ENCODE peak calls at places on chromosomes 13 and 19, in six cellular contexts. One of them, this sample, is unnamed.

GRCh38 chr13:110950819-110951570 is 36.1 kb upstream of the ANKRD10 start:
- DNase-seq in HFF-Myc: no peak
- DNase-seq in AG10803: no peak
- DNase-seq in spleen: no peak
- DNase-seq in IMR-90: no peak
- DNase-seq in adrenal gland: no peak
- DNase-seq in this sample: no peak

GRCh38 chr19:5326986-5327623 is 13.5 kb downstream of the PTPRS start:
- DNase-seq in HFF-Myc: no peak
- DNase-seq in AG10803: no peak
- DNase-seq in spleen: no peak
- DNase-seq in IMR-90: no peak
- DNase-seq in adrenal gland: no peak
- DNase-seq in this sample: no peak

GRCh38 chr19:7986321-7987083 is 18.9 kb downstream of the ELAVL1 start:
- DNase-seq in HFF-Myc: peak
- DNase-seq in AG10803: peak
- DNase-seq in spleen: no peak
- DNase-seq in IMR-90: peak
- DNase-seq in adrenal gland: no peak
- DNase-seq in this sample: peak

GRCh38 chr13:101590479-101590878 is 138.0 kb downstream of the ITGBL1 start:
- DNase-seq in HFF-Myc: no peak
- DNase-seq in AG10803: no peak
- DNase-seq in spleen: no peak
- DNase-seq in IMR-90: no peak
- DNase-seq in adrenal gland: no peak
- DNase-seq in this sample: no peak

GRCh38 chr13:20993661-20994440 is 67.5 kb downstream of the LATS2 start:
- DNase-seq in HFF-Myc: peak
- DNase-seq in AG10803: peak
- DNase-seq in spleen: no peak
- DNase-seq in IMR-90: peak
- DNase-seq in adrenal gland: no peak
- DNase-seq in this sample: peak

GRCh38 chr19:45972081-45972943 is 1.4 kb downstream of the NOVA2 start:
- DNase-seq in HFF-Myc: no peak
- DNase-seq in AG10803: no peak
- DNase-seq in spleen: no peak
- DNase-seq in IMR-90: no peak
- DNase-seq in adrenal gland: peak
- DNase-seq in this sample: no peak

GRCh38 chr19:325937-326565 is 18.5 kb downstream of the MIER2 start:
- DNase-seq in HFF-Myc: no peak
- DNase-seq in AG10803: no peak
- DNase-seq in spleen: no peak
- DNase-seq in IMR-90: no peak
- DNase-seq in adrenal gland: no peak
- DNase-seq in this sample: no peak

GRCh38 chr13:99064624-99065249 is 86.9 kb upstream of the DOCK9 start:
- DNase-seq in HFF-Myc: no peak
- DNase-seq in AG10803: no peak
- DNase-seq in spleen: no peak
- DNase-seq in IMR-90: no peak
- DNase-seq in adrenal gland: no peak
- DNase-seq in this sample: no peak

GRCh38 chr13:81031996-81032395 is 691.1 kb upstream of the SPRY2 start:
- DNase-seq in HFF-Myc: no peak
- DNase-seq in AG10803: no peak
- DNase-seq in spleen: no peak
- DNase-seq in IMR-90: no peak
- DNase-seq in adrenal gland: no peak
- DNase-seq in this sample: no peak

GRCh38 chr13:45658586-45659235 is 43.2 kb upstream of the ERICH6B start:
- DNase-seq in HFF-Myc: no peak
- DNase-seq in AG10803: peak
- DNase-seq in spleen: no peak
- DNase-seq in IMR-90: peak
- DNase-seq in adrenal gland: no peak
- DNase-seq in this sample: no peak

GRCh38 chr13:42478531-42479156 is 95.3 kb upstream of the TNFSF11 start:
- DNase-seq in HFF-Myc: no peak
- DNase-seq in AG10803: no peak
- DNase-seq in spleen: no peak
- DNase-seq in IMR-90: peak
- DNase-seq in adrenal gland: no peak
- DNase-seq in this sample: no peak

GRCh38 chr19:34306213-34306661 is 51.9 kb downstream of the GARRE1 start:
- DNase-seq in HFF-Myc: no peak
- DNase-seq in AG10803: no peak
- DNase-seq in spleen: no peak
- DNase-seq in IMR-90: no peak
- DNase-seq in adrenal gland: no peak
- DNase-seq in this sample: peak

GRCh38 chr19:17005000-17005399 is 21.6 kb downstream of the CPAMD8 start:
- DNase-seq in HFF-Myc: no peak
- DNase-seq in AG10803: no peak
- DNase-seq in spleen: no peak
- DNase-seq in IMR-90: no peak
- DNase-seq in adrenal gland: no peak
- DNase-seq in this sample: no peak

GRCh38 chr13:85148009-85148408 is 651.2 kb downstream of the SLITRK6 start:
- DNase-seq in HFF-Myc: no peak
- DNase-seq in AG10803: no peak
- DNase-seq in spleen: no peak
- DNase-seq in IMR-90: no peak
- DNase-seq in adrenal gland: no peak
- DNase-seq in this sample: no peak

GRCh38 chr19:45152504-45153338 is 8.1 kb downstream of the NKPD1 start:
- DNase-seq in HFF-Myc: no peak
- DNase-seq in AG10803: peak
- DNase-seq in spleen: peak
- DNase-seq in IMR-90: peak
- DNase-seq in adrenal gland: peak
- DNase-seq in this sample: no peak

GRCh38 chr19:38003427-38004099 is 96.6 kb downstream of the SIPA1L3 start:
- DNase-seq in HFF-Myc: peak
- DNase-seq in AG10803: peak
- DNase-seq in spleen: peak
- DNase-seq in IMR-90: peak
- DNase-seq in adrenal gland: peak
- DNase-seq in this sample: peak

GRCh38 chr13:61078976-61079770 is 336.5 kb downstream of the PCDH20 start:
- DNase-seq in HFF-Myc: no peak
- DNase-seq in AG10803: no peak
- DNase-seq in spleen: no peak
- DNase-seq in IMR-90: no peak
- DNase-seq in adrenal gland: no peak
- DNase-seq in this sample: no peak

GRCh38 chr13:99496322-99497142 is 4.7 kb upstream of the TM9SF2 start:
- DNase-seq in HFF-Myc: no peak
- DNase-seq in AG10803: peak
- DNase-seq in spleen: peak
- DNase-seq in IMR-90: peak
- DNase-seq in adrenal gland: peak
- DNase-seq in this sample: no peak

GRCh38 chr19:5642204-5642603 is 19.3 kb downstream of the SAFB start:
- DNase-seq in HFF-Myc: no peak
- DNase-seq in AG10803: no peak
- DNase-seq in spleen: peak
- DNase-seq in IMR-90: no peak
- DNase-seq in adrenal gland: peak
- DNase-seq in this sample: no peak

GRCh38 chr13:53151692-53152421 is 123.2 kb downstream of the OLFM4 start:
- DNase-seq in HFF-Myc: no peak
- DNase-seq in AG10803: peak
- DNase-seq in spleen: no peak
- DNase-seq in IMR-90: peak
- DNase-seq in adrenal gland: peak
- DNase-seq in this sample: no peak

GRCh38 chr13:59424661-59425060 is 739.1 kb downstream of the DIAPH3 start:
- DNase-seq in HFF-Myc: no peak
- DNase-seq in AG10803: peak
- DNase-seq in spleen: no peak
- DNase-seq in IMR-90: peak
- DNase-seq in adrenal gland: no peak
- DNase-seq in this sample: no peak
- H3K4me3 ChIP-seq in HFF-Myc: no peak
- H3K4me3 ChIP-seq in AG10803: no peak
- H3K4me3 ChIP-seq in spleen: no peak
- H3K4me3 ChIP-seq in IMR-90: no peak
- H3K4me3 ChIP-seq in adrenal gland: no peak
- H3K4me3 ChIP-seq in this sample: no peak

DNA sequence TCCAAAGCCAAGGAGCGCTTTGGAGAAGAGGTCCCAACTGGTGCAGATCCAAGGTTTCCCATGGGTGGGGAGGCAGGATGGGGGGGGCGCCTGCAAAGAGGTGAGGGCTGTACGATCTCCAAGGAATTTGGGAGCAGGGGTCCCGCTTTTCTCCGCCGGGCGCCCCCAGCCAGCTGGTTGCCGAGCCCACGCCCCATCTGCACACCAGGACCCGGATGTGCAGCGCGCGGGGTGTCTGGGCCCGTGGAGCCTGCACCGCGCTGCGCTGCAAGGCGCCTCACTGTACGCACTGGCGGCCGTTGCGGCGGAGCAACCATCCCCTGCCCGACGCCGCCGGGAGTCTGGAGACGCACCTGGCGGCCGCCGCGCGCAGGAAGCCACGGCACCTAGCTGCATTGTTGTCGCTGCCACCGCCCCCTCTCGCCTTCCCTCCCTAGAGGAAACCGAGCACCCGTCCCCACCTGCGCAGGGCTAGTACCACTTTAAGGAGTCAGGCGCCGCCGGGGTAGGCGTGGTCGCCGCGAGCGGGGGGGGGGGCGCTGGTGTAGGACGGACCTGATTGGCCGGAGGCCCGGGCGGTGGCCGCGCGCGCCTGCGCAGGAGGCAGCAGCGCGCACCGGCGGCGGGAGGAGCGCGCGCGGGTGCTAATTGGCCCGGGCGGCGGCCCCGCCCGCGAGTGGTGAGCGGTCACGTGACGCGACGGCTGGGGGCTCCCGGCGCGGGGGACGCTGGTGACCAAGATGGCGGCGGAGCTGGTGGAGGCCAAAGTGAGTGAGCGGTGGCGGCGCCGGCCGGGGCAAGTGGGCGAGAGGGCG is at the start of gene PIAS4:
- DNase-seq in HFF-Myc: peak
- DNase-seq in AG10803: peak
- DNase-seq in spleen: peak
- DNase-seq in IMR-90: peak
- DNase-seq in adrenal gland: peak
- DNase-seq in this sample: no peak
- TF ChIP-seq CTCF in HFF-Myc: no peak
- TF ChIP-seq CTCF in AG10803: no peak
- TF ChIP-seq CTCF in spleen: no peak
- TF ChIP-seq CTCF in IMR-90: peak
- TF ChIP-seq CTCF in adrenal gland: no peak
- TF ChIP-seq CTCF in this sample: no peak

GRCh38 chr19:55160986-55161365 is 3.4 kb upstream of the TNNI3 start:
- DNase-seq in HFF-Myc: no peak
- DNase-seq in AG10803: no peak
- DNase-seq in spleen: no peak
- DNase-seq in IMR-90: no peak
- DNase-seq in adrenal gland: no peak
- DNase-seq in this sample: no peak

GRCh38 chr19:55169136-55169535 is 2.7 kb upstream of the DNAAF3 start:
- DNase-seq in HFF-Myc: no peak
- DNase-seq in AG10803: no peak
- DNase-seq in spleen: no peak
- DNase-seq in IMR-90: no peak
- DNase-seq in adrenal gland: no peak
- DNase-seq in this sample: no peak

GRCh38 chr19:55161571-55162322 is 4.2 kb upstream of the TNNI3 start:
- DNase-seq in HFF-Myc: no peak
- DNase-seq in AG10803: no peak
- DNase-seq in spleen: no peak
- DNase-seq in IMR-90: no peak
- DNase-seq in adrenal gland: no peak
- DNase-seq in this sample: no peak

GRCh38 chr19:55166530-55167268 is at the start of gene DNAAF3:
- DNase-seq in HFF-Myc: peak
- DNase-seq in AG10803: peak
- DNase-seq in spleen: peak
- DNase-seq in IMR-90: peak
- DNase-seq in adrenal gland: peak
- DNase-seq in this sample: peak

DNA sequence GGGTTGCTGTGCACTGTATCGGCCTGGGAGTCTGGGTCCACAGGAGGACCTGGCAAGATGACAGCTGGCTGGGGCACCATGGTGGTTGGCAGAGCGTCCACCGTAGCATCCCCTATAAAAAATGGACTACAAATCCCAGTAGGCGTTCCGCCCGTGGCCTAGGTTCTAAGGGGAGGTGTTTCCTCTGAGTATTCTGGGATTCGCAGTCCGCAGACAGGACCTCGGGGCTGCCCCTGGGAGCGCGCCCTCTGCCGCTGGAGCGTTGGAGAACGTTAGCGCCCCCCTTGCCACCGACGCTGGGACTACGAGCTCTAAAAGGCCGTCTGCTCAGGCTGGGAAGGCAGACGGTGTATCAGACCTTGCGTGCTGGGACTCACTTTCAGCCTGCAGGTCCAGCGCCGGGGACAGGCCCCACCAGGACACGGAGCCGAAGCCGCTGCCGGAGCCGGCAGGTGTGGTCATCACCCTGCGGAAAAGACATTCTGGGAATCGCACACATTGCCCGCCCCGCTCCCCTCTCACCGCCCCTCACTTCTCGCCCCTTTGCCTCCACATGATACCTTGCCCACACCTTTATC is 372 bp downstream of the DNAAF3 start:
- DNase-seq in HFF-Myc: no peak
- DNase-seq in AG10803: peak
- DNase-seq in spleen: peak
- DNase-seq in IMR-90: peak
- DNase-seq in adrenal gland: peak
- DNase-seq in this sample: no peak
- H3K4me3 ChIP-seq in HFF-Myc: peak
- H3K4me3 ChIP-seq in AG10803: peak
- H3K4me3 ChIP-seq in spleen: no peak
- H3K4me3 ChIP-seq in IMR-90: peak
- H3K4me3 ChIP-seq in adrenal gland: no peak
- H3K4me3 ChIP-seq in this sample: peak

DNA sequence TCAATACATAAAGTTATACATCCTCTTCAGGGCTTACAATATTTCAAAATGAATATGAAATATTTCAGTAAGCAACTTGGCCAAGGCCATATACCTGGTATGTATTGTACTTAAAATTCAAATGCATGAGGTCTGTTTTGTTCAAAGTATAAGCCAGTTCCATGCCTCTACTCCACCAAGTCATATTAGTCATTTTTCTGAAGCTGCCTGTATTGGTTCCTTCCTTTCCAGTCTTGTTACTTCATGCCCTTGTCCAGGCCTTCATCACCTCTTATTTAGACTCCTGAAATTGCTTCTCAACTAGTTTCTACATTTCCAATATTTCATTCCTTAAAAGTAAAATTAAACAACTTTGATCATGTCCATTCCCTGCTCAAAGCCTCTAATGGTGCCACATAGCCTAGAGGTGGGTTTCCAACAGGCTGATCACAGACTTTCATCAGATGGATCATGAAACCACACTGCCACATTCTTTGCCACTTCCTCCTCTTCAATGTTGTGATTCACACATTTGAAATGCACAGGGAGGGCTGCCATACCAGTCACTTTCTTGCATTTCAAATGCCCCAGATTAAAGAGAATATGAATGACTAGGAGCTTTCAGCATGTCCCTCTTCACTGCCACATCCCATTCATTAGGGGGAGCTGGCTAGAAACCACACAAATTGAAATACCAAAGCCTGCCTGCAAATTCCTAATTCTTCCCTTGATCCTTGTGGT is 424.1 kb upstream of the DACH1 start:
- DNase-seq in HFF-Myc: no peak
- DNase-seq in AG10803: peak
- DNase-seq in spleen: no peak
- DNase-seq in IMR-90: no peak
- DNase-seq in adrenal gland: no peak
- DNase-seq in this sample: peak
- TF ChIP-seq CTCF in HFF-Myc: no peak
- TF ChIP-seq CTCF in AG10803: peak
- TF ChIP-seq CTCF in spleen: no peak
- TF ChIP-seq CTCF in IMR-90: no peak
- TF ChIP-seq CTCF in adrenal gland: no peak
- TF ChIP-seq CTCF in this sample: peak